ENCODE peak calls at places on chromosomes 12 and 14, in four cellular contexts. M, K, Q and Y are unnamed samples.

GRCh38 chr14:50717826-50718225 is 49.7 kb upstream of the SAV1 start:
- DNase-seq in M (no peak), Q (no peak), K (no peak), Y (no peak)

GRCh38 chr14:100864960-100865681 is 38.4 kb downstream of the RTL1 start:
- DNase-seq in K (no peak), Q (no peak), M (no peak), Y (no peak)

GRCh38 chr14:63616015-63616414 is 25.7 kb downstream of the WDR89 start:
- DNase-seq in K (no peak), Q (no peak), M (no peak), Y (no peak)

GRCh38 chr12:54587315-54587821 is 1.1 kb downstream of the PPP1R1A start:
- DNase-seq in Q (no peak), K (no peak), M (no peak), Y (peak)

GRCh38 chr12:110046451-110047187 is 1.7 kb downstream of the C12orf76 start:
- DNase-seq in M (no peak), Q (no peak), K (no peak), Y (peak)

GRCh38 chr14:99751539-99752485 is 41.4 kb upstream of the EML1 start:
- DNase-seq in Q (no peak), M (no peak), K (no peak), Y (no peak)

GRCh38 chr12:20601668-20602280 is 93.4 kb upstream of the SLCO1C1 start:
- DNase-seq in M (no peak), K (no peak), Q (no peak), Y (peak)

GRCh38 chr14:103444837-103445524 is 59.8 kb downstream of the MARK3 start:
- DNase-seq in K (no peak), M (no peak), Q (peak), Y (no peak)

GRCh38 chr14:89033756-89034155 is 209.3 kb downstream of the TTC8 start:
- DNase-seq in Q (no peak), M (no peak), K (no peak), Y (no peak)

GRCh38 chr14:98946995-98947394 is 325.0 kb downstream of the BCL11B start:
- DNase-seq in Q (no peak), M (no peak), K (no peak), Y (no peak)

GRCh38 chr14:39364509-39364908 is 67.7 kb downstream of the FBXO33 start:
- DNase-seq in Q (no peak), M (no peak), K (no peak), Y (no peak)

GRCh38 chr12:93361159-93361919 is 16.4 kb upstream of the NUDT4 start:
- DNase-seq in K (no peak), M (no peak), Q (no peak), Y (no peak)

GRCh38 chr12:31737763-31738162 is 8.9 kb upstream of the AMN1 start:
- DNase-seq in K (no peak), Q (no peak), M (no peak), Y (no peak)

GRCh38 chr14:89941830-89942377 is 12.6 kb downstream of the EFCAB11 start:
- DNase-seq in K (no peak), Q (no peak), M (no peak), Y (no peak)

GRCh38 chr14:52797653-52798052 is 6.2 kb upstream of the GNPNAT1 start:
- DNase-seq in Q (no peak), M (no peak), K (no peak), Y (no peak)

GRCh38 chr12:83896416-83896815 is 1016.2 kb downstream of the SLC6A15 start:
- DNase-seq in M (no peak), K (no peak), Q (no peak), Y (no peak)

GRCh38 chr12:9049520-9050133 is 60.3 kb downstream of the KLRG1 start:
- DNase-seq in K (no peak), M (no peak), Q (peak), Y (peak)

GRCh38 chr14:53946071-53946403 is 10.6 kb downstream of the BMP4 start:
- DNase-seq in M (no peak), Q (no peak), K (peak), Y (no peak)

GRCh38 chr12:67772276-67773169 is 124.0 kb downstream of the DYRK2 start:
- DNase-seq in K (peak), Q (no peak), M (no peak), Y (no peak)

GRCh38 chr12:54527631-54527929 is 21.8 kb upstream of the PDE1B start:
- DNase-seq in K (no peak), Q (no peak), M (no peak), Y (no peak)

GRCh38 chr14:91237219-91237618 is 7.3 kb downstream of the GPR68 start:
- DNase-seq in K (no peak), Q (no peak), M (no peak), Y (no peak)

GRCh38 chr12:113296557-113297213 is 38.2 kb downstream of the SLC8B1 start:
- DNase-seq in K (no peak), Q (no peak), M (no peak), Y (no peak)

GRCh38 chr12:95646781-95647184 is 95.5 kb upstream of the USP44 start:
- DNase-seq in Q (no peak), K (no peak), M (no peak), Y (no peak)

GRCh38 chr12:9149372-9149771 is 33.7 kb upstream of the A2M start:
- DNase-seq in K (peak), M (no peak), Q (no peak), Y (no peak)

GRCh38 chr14:101022916-101023435 is 119.5 kb upstream of the RTL1 start:
- DNase-seq in M (no peak), Q (no peak), K (no peak), Y (no peak)

GRCh38 chr12:107402041-107403022 is 283.3 kb upstream of the PWP1 start:
- DNase-seq in Q (peak), K (peak), M (no peak), Y (peak)

GRCh38 chr12:65754744-65755595 is 69.3 kb upstream of the HMGA2 start:
- DNase-seq in Q (no peak), K (no peak), M (no peak), Y (no peak)

GRCh38 chr12:65759735-65760134 is 64.5 kb upstream of the HMGA2 start:
- DNase-seq in Q (no peak), K (no peak), M (no peak), Y (no peak)

GRCh38 chr12:65758401-65758800 is 65.9 kb upstream of the HMGA2 start:
- DNase-seq in K (no peak), Q (no peak), M (no peak), Y (no peak)

GRCh38 chr12:65755596-65755978 is 68.7 kb upstream of the HMGA2 start:
- DNase-seq in K (no peak), M (no peak), Q (no peak), Y (no peak)

DNA sequence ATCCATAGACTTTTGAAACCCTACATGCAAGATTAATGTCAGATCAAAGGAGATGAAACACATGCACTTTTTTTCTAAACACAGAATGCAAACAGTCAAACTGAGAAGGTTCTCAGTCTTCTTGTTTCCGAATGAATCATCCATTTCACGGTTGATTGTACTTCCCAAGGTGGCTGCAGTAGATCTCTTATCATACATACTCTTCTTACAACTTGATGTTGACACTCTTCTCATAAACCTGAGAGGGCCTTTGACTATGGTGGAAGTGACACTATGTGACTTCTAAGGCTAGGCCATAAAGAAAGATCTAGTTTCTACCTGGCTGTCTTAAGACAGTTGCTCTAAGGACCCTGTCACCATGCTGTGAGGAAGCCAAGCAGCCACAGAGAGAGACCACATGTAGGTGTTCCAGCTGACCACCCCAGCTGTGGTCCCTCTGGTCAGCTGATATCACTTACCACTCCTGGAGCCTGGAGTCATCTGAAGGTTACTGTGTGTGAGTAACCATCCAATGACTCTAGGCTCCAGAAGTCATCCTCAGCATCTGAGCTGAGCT is 67.2 kb upstream of the HMGA2 start:
- DNase-seq in M (peak), Q (no peak), K (no peak), Y (no peak)
- TF ChIP-seq CBX5 in M (peak), Q (no peak), K (no peak), Y (no peak)

GRCh38 chr12:65419284-65420072 is 141.0 kb downstream of the MSRB3 start:
- DNase-seq in K (no peak), M (no peak), Q (no peak), Y (no peak)
- TF ChIP-seq CBX5 in K (no peak), M (no peak), Q (no peak), Y (no peak)

GRCh38 chr12:11853126-11853525 is 203.7 kb downstream of the ETV6 start:
- DNase-seq in M (no peak), Q (no peak), K (no peak), Y (no peak)

GRCh38 chr12:11856971-11857370 is 207.5 kb downstream of the ETV6 start:
- DNase-seq in K (no peak), M (no peak), Q (no peak), Y (no peak)

GRCh38 chr12:11855993-11856374 is 206.5 kb downstream of the ETV6 start:
- DNase-seq in K (no peak), Q (no peak), M (no peak), Y (no peak)

GRCh38 chr12:11849752-11850504 is 200.5 kb downstream of the ETV6 start:
- DNase-seq in K (no peak), Q (no peak), M (no peak), Y (no peak)

GRCh38 chr12:11854011-11854499 is 204.6 kb downstream of the ETV6 start:
- DNase-seq in K (no peak), Q (no peak), M (no peak), Y (no peak)
- TF ChIP-seq CBX5 in K (no peak), Q (no peak), M (no peak), Y (no peak)

GRCh38 chr12:128971802-128972201 is 118.5 kb downstream of the GLT1D1 start:
- DNase-seq in K (no peak), Q (no peak), M (no peak), Y (no peak)
- TF ChIP-seq CBX5 in K (no peak), Q (no peak), M (no peak), Y (no peak)

GRCh38 chr12:49359671-49360070 is 7.6 kb upstream of the SPATS2 start:
- DNase-seq in K (no peak), M (no peak), Q (no peak), Y (no peak)
- TF ChIP-seq CBX5 in K (no peak), M (no peak), Q (no peak), Y (no peak)

DNA sequence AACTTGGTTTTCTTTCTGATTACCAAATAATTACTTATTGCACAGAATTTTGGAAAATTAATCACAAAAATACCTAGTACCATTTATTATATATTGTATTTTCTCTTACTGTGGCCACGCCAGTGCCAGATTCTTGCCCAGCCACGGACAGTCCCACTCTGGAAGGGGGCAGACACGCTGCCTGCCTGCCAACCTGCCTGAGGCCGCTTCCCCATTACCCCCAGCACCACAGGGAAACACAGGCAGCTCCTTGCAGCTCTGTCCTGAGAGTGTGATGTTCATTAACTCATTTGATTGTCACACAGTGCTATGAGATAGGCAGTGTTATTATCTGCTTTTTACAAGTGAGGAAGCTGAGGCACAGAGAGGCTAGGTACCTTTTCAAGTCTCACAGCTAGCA is 46.8 kb downstream of the CACNA1C start:
- DNase-seq in M (no peak), Q (no peak), K (no peak), Y (no peak)
- TF ChIP-seq CBX5 in M (no peak), Q (no peak), K (no peak), Y (no peak)

GRCh38 chr12:98328467-98328866 is 186.9 kb upstream of the TMPO start:
- DNase-seq in Q (no peak), M (no peak), K (no peak), Y (no peak)

GRCh38 chr12:98329589-98329988 is 185.8 kb upstream of the TMPO start:
- DNase-seq in Q (no peak), M (no peak), K (no peak), Y (no peak)

GRCh38 chr12:98334768-98335167 is 180.6 kb upstream of the TMPO start:
- DNase-seq in M (no peak), Q (no peak), K (no peak), Y (no peak)

GRCh38 chr12:98332626-98333025 is 182.8 kb upstream of the TMPO start:
- DNase-seq in M (peak), Q (no peak), K (no peak), Y (no peak)
- TF ChIP-seq CBX5 in M (no peak), Q (no peak), K (no peak), Y (no peak)

DNA sequence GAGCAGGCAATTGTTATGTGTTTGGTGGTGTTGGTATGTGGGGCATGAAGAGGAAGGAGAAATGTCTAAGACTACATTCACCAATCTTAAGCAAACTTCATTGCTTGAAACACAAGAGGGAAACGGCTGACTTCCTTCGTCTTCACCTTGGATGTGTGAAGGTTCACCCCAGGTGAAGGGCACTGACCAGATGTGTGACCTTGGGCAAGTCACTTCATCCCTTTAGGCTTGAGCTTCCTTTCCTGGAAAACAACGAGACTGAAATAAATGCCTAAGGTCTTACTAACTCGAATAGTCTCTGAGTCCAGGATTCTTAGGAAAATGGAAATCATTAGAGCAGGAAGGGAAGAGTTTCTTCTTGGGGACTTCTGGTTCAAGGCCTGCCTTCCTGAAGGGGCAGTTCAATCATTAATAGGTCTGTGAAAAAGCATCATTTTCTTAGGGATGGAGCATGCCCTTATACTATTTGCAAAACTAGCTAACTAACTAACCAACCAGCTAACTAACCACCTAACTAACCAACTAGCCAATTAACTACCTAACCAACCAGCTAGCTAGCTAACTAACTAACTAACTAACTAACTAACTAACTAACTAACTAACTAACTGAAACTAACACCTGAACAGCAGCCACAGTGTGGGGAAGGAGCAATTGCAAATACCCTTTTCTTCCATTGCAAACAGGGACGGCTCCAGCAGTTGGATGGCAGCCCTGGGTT is 31.5 kb upstream of the EMP1 start:
- DNase-seq in M (no peak), K (no peak), Q (no peak), Y (no peak)
- TF ChIP-seq CBX5 in M (no peak), K (no peak), Q (no peak), Y (no peak)

DNA sequence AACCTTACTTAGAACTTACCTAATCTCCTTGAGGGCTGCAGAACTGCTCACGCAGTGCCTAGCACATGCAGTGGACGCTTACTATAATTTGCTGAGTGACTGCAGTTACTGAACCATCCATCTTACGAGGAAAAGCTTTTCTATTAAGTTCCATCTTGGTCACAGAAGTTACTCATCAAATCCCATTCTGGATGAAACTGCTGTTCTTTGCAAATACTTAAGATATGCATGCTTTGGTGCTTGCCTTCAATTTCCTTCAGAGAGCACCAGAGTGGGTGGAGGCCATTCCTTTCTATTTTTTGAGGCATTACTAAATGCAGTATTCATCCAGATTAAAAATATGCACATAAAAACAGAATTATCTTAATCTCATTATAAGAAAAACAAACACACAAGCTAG is 17.7 kb upstream of the PELI2 start:
- DNase-seq in K (no peak), Q (no peak), M (no peak), Y (no peak)
- TF ChIP-seq CBX5 in K (no peak), Q (no peak), M (no peak), Y (no peak)